ENCODE peak calls at places on chromosome 14, in ten cellular contexts. Q, V, O, Y, B, C, T, D, U and K are unnamed samples.

GRCh38 chr14:32552766-32553165 is 223.7 kb downstream of the AKAP6 start:
- DNase-seq in Q (no peak), V (no peak), O (no peak), Y (no peak), B (no peak), C (no peak), T (no peak), D (no peak), U (no peak), K (no peak)

GRCh38 chr14:88129306-88130056 is 124.5 kb downstream of the GPR65 start:
- DNase-seq in Q (no peak), V (peak; percentile 9), O (no peak), Y (no peak), B (no peak), C (no peak), T (peak; percentile 32), D (no peak), U (no peak), K (peak; percentile 62)

GRCh38 chr14:39426605-39427004 is 5.6 kb downstream of the FBXO33 start:
- DNase-seq in Q (no peak), V (no peak), O (no peak), Y (no peak), B (no peak), C (no peak), T (peak; percentile 51), D (no peak), U (no peak), K (no peak)

GRCh38 chr14:85596562-85596961 is 66.6 kb downstream of the FLRT2 start:
- DNase-seq in Q (no peak), V (no peak), O (no peak), Y (no peak), B (no peak), C (no peak), T (no peak), D (no peak), U (no peak), K (no peak)

GRCh38 chr14:64391986-64392385 is 3.8 kb downstream of the MTHFD1 start:
- DNase-seq in Q (no peak), V (no peak), O (no peak), Y (no peak), B (no peak), C (no peak), T (no peak), D (no peak), U (no peak), K (no peak)

GRCh38 chr14:96086574-96087077 is 47.5 kb downstream of the C14orf132 start:
- DNase-seq in Q (no peak), V (no peak), O (no peak), Y (no peak), B (no peak), C (no peak), T (no peak), D (no peak), U (no peak), K (no peak)

GRCh38 chr14:104977681-104978647 is at the start of gene AHNAK2:
- DNase-seq in Q (no peak), V (no peak), O (peak; percentile 92), Y (peak; percentile 88), B (peak; percentile 88), C (peak; percentile 89), T (peak; percentile 82), D (peak; percentile 89), U (no peak), K (peak; percentile 66)

GRCh38 chr14:58549358-58549757 is 88.4 kb upstream of the DACT1 start:
- DNase-seq in Q (no peak), V (no peak), O (no peak), Y (no peak), B (no peak), C (no peak), T (no peak), D (no peak), U (no peak), K (no peak)

GRCh38 chr14:104446611-104447010 is 133.0 kb upstream of the C14orf180 start:
- DNase-seq in Q (no peak), V (no peak), O (no peak), Y (no peak), B (no peak), C (no peak), T (no peak), D (no peak), U (no peak), K (no peak)

GRCh38 chr14:44564908-44565307 is 57.8 kb upstream of the FSCB start:
- DNase-seq in Q (no peak), V (no peak), O (no peak), Y (no peak), B (no peak), C (no peak), T (no peak), D (no peak), U (no peak), K (no peak)

GRCh38 chr14:58635041-58635440 is 2.7 kb upstream of the DACT1 start:
- DNase-seq in Q (no peak), V (no peak), O (no peak), Y (no peak), B (no peak), C (no peak), T (no peak), D (no peak), U (no peak), K (no peak)

GRCh38 chr14:19947413-19948090 is 16.8 kb downstream of the OR4K1 start:
- DNase-seq in Q (no peak), V (no peak), O (no peak), Y (no peak), B (no peak), C (no peak), T (no peak), D (no peak), U (no peak), K (no peak)
- TF ChIP-seq CTCF in Q (no peak), V (no peak), O (no peak), Y (no peak), B (no peak), C (no peak), T (peak; percentile 39), D (no peak), U (no peak), K (no peak)

GRCh38 chr14:78162202-78162601 is 8.0 kb upstream of the NRXN3 start:
- DNase-seq in Q (no peak), V (no peak), O (no peak), Y (no peak), B (no peak), C (no peak), T (no peak), D (no peak), U (no peak), K (no peak)

GRCh38 chr14:78170203-78170602 is at the start of gene NRXN3:
- DNase-seq in Q (no peak), V (no peak), O (peak; percentile 65), Y (peak; percentile 65), B (no peak), C (peak; percentile 76), T (peak; percentile 16), D (no peak), U (no peak), K (no peak)

DNA sequence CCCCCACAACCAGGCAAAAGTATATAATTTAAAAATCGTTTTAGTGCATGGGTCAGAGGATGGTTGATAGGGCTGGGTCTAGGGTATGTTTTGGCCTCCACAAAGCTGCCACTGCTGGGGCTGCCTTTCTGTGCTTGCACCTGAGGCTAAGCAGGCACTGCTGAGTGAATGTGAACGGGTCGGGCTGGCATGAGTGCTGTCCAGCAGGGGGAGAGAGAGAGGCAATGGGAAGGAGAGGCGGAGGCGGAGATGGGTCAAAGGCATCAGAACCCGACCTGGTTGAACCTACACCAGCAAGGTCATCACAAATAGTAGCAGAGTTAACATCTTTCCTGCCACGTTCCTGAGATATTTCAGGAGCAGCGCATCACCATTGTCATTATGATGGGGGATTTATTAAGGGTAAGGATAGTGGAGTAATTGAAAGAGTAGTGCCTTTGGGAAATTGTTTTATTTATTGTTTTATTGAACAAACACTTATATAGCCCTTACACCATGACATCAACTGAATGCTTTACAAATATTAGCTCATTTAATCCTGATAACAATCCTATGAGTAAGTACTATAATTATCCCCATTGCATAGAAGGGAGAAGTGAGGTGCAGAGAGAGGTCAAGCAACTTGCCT is 5.8 kb upstream of the NRXN3 start:
- DNase-seq in Q (no peak), V (no peak), O (peak; percentile 65), Y (peak; percentile 82), B (no peak), C (peak; percentile 83), T (peak; percentile 48), D (no peak), U (no peak), K (no peak)
- TF ChIP-seq CTCF in Q (no peak), V (peak; percentile 31), O (peak; percentile 74), Y (peak; percentile 99), B (no peak), C (peak; percentile 74), T (peak; percentile 49), D (peak; percentile 26), U (no peak), K (peak; percentile 34)

GRCh38 chr14:99539503-99539902 is 58.3 kb downstream of the CCNK start:
- DNase-seq in Q (no peak), V (no peak), O (no peak), Y (no peak), B (no peak), C (no peak), T (no peak), D (no peak), U (no peak), K (no peak)

GRCh38 chr14:99538733-99539132 is 57.5 kb downstream of the CCNK start:
- DNase-seq in Q (no peak), V (no peak), O (no peak), Y (no peak), B (no peak), C (no peak), T (no peak), D (no peak), U (no peak), K (no peak)

GRCh38 chr14:99535908-99536778 is 54.9 kb downstream of the CCNK start:
- DNase-seq in Q (no peak), V (no peak), O (no peak), Y (no peak), B (peak; percentile 77), C (no peak), T (no peak), D (no peak), U (no peak), K (no peak)

GRCh38 chr14:99537399-99537798 is 56.2 kb downstream of the CCNK start:
- DNase-seq in Q (no peak), V (peak; percentile 41), O (no peak), Y (no peak), B (peak; percentile 58), C (peak; percentile 37), T (peak; percentile 48), D (no peak), U (no peak), K (no peak)

GRCh38 chr14:99538275-99538674 is 57.1 kb downstream of the CCNK start:
- DNase-seq in Q (no peak), V (no peak), O (no peak), Y (no peak), B (peak; percentile 75), C (no peak), T (no peak), D (no peak), U (no peak), K (no peak)
- TF ChIP-seq CTCF in Q (no peak), V (no peak), O (no peak), Y (no peak), B (no peak), C (no peak), T (no peak), D (no peak), U (no peak), K (no peak)

GRCh38 chr14:54480830-54481562 is 7.8 kb downstream of the GMFB start:
- DNase-seq in Q (no peak), V (no peak), O (no peak), Y (no peak), B (no peak), C (no peak), T (no peak), D (no peak), U (no peak), K (no peak)
- TF ChIP-seq CTCF in Q (no peak), V (no peak), O (no peak), Y (no peak), B (no peak), C (no peak), T (no peak), D (no peak), U (no peak), K (no peak)